ENCODE peak calls at places on chromosomes 5 and 9, in four cellular contexts. S is dorsolateral prefrontal cortex, Q is fibroblast of lung, O is heart right ventricle. T is an unnamed sample.

GRCh38 chr5:28648108-28648507 is 1609.7 kb upstream of the CDH9 start:
- DNase-seq in S (no peak), Q (no peak), O (no peak), T (no peak)

GRCh38 chr9:2621678-2622360 is at the start of gene VLDLR:
- DNase-seq in S (peak), Q (peak), O (peak), T (peak)

GRCh38 chr9:131503626-131504465 is 1.1 kb downstream of the POMT1 start:
- DNase-seq in S (no peak), Q (peak), O (no peak), T (no peak)

GRCh38 chr5:158676642-158677489 is 422.9 kb downstream of the EBF1 start:
- DNase-seq in S (no peak), Q (no peak), O (no peak), T (no peak)

GRCh38 chr5:148949871-148950863 is 112.7 kb downstream of the SH3TC2 start:
- DNase-seq in S (no peak), Q (no peak), O (peak), T (peak)

GRCh38 chr9:94612071-94612470 is 18.4 kb upstream of the FBP2 start:
- DNase-seq in S (no peak), Q (no peak), O (no peak), T (no peak)

GRCh38 chr5:124111886-124112285 is 599.9 kb downstream of the CSNK1G3 start:
- DNase-seq in S (no peak), Q (no peak), O (no peak), T (no peak)

GRCh38 chr9:87665516-87665915 is 60.4 kb upstream of the CTSL start:
- DNase-seq in S (no peak), Q (no peak), O (no peak), T (no peak)

GRCh38 chr5:103262422-103262871 is 3.9 kb downstream of the MACIR start:
- DNase-seq in S (no peak), Q (peak), O (no peak), T (no peak)

GRCh38 chr5:115151208-115151805 is 18.4 kb downstream of the TRIM36 start:
- DNase-seq in S (no peak), Q (no peak), O (no peak), T (no peak)

GRCh38 chr5:148491015-148491792 is 107.4 kb downstream of the FBXO38 start:
- DNase-seq in S (no peak), Q (no peak), O (no peak), T (no peak)

GRCh38 chr9:98555851-98556465 is 152.8 kb downstream of the GABBR2 start:
- DNase-seq in S (no peak), Q (no peak), O (no peak), T (no peak)

GRCh38 chr9:92236915-92237314 is 56.6 kb downstream of the IARS1 start:
- DNase-seq in S (no peak), Q (no peak), O (no peak), T (no peak)

GRCh38 chr5:170538096-170538465 is 34.3 kb downstream of the KCNIP1 start:
- DNase-seq in S (no peak), Q (no peak), O (no peak), T (no peak)

GRCh38 chr5:42840279-42840678 is 28.6 kb upstream of the SELENOP start:
- DNase-seq in S (no peak), Q (peak), O (peak), T (no peak)

GRCh38 chr5:52043543-52043942 is 660.3 kb downstream of the ISL1 start:
- DNase-seq in S (no peak), Q (no peak), O (no peak), T (no peak)

GRCh38 chr9:10562581-10563343 is 50.0 kb downstream of the PTPRD start:
- DNase-seq in S (no peak), Q (no peak), O (no peak), T (no peak)

GRCh38 chr5:36459191-36460135 is 146.9 kb upstream of the SLC1A3 start:
- DNase-seq in S (no peak), Q (no peak), O (no peak), T (no peak)

GRCh38 chr5:78364005-78364404 is 3.6 kb downstream of the SCAMP1 start:
- DNase-seq in S (no peak), Q (peak), O (no peak), T (no peak)

GRCh38 chr5:152437861-152438260 is 32.8 kb upstream of the NMUR2 start:
- DNase-seq in S (no peak), Q (no peak), O (no peak), T (no peak)

GRCh38 chr5:40410939-40411635 is 268.6 kb upstream of the PTGER4 start:
- DNase-seq in S (no peak), Q (peak), O (no peak), T (no peak)

GRCh38 chr5:1414311-1415058 is 30.8 kb downstream of the SLC6A3 start:
- DNase-seq in S (no peak), Q (no peak), O (no peak), T (peak)

GRCh38 chr9:6506571-6506970 is 93.6 kb downstream of the UHRF2 start:
- DNase-seq in S (no peak), Q (no peak), O (no peak), T (no peak)

GRCh38 chr9:6498982-6499381 is 86.0 kb downstream of the UHRF2 start:
- DNase-seq in S (no peak), Q (peak), O (no peak), T (no peak)

GRCh38 chr9:6502399-6502798 is 89.4 kb downstream of the UHRF2 start:
- DNase-seq in S (no peak), Q (no peak), O (no peak), T (no peak)

GRCh38 chr9:6501526-6502210 is 88.7 kb downstream of the UHRF2 start:
- DNase-seq in S (no peak), Q (no peak), O (no peak), T (no peak)
- H3K27ac ChIP-seq in S (no peak), Q (no peak), O (no peak), T (no peak)

DNA sequence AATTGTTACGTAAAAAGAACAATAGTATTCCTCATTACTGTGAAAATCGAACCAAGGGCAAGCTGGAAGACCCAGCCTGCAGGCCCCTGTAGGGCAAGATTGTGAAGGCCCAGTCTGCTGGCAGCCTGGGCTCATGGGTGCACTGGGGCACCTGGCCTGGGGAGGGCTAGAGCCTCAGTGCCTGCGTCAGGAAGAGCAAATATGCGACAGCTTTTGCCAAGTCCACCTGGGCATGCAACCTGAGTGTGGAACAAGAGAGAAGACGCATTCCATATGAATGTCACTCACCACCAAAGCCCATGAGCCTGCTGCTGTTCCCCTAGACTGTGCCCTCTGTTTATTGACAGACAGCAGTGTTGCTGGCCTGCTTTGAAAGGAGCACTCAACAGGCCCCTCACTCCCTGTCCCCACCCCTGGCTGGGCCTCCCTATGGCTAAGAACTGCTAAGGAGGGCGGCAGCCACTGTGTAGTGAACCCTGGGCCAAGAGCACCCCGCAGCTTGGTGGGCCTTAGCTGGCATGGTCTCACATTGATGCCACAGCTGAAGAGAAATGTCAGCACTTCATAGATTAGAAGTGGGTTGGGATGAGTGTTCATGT is 28.2 kb downstream of the PSD2 start:
- DNase-seq in S (no peak), Q (no peak), O (no peak), T (peak)
- H3K4me3 ChIP-seq in S (no peak), Q (no peak), O (no peak), T (no peak)

GRCh38 chr5:160167623-160168165 is 48.4 kb upstream of the PWWP2A start:
- DNase-seq in S (no peak), Q (no peak), O (no peak), T (no peak)
- H3K27ac ChIP-seq in S (no peak), Q (no peak), O (no peak), T (no peak)

DNA sequence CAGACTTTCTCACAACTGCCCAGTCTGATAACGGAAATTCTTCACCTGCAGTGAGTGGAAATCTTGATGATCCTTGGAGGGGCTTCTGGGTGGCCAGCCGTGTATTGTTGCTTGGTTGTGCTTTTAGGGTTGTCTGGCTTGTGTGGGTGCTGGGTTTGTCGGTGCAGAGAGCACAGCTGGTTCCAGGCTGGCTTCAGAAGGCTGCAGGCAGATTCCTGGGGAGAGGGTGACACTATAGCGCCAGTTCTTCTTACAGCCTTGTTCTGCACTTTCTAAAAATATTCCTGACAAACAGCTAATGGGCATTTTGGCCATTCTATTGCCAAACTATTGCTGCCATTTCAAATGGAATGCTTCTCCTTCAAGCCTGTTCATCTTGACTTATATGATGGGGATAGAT is 99.3 kb downstream of the PDZD2 start:
- DNase-seq in S (no peak), Q (no peak), O (no peak), T (no peak)
- H3K4me3 ChIP-seq in S (no peak), Q (no peak), O (no peak), T (no peak)

GRCh38 chr9:69980591-69980990 is 63.1 kb upstream of the MAMDC2 start:
- DNase-seq in S (no peak), Q (no peak), O (no peak), T (no peak)

GRCh38 chr9:69976165-69976564 is 67.5 kb upstream of the MAMDC2 start:
- DNase-seq in S (no peak), Q (peak), O (no peak), T (no peak)

GRCh38 chr9:69971643-69972449 is 71.8 kb upstream of the MAMDC2 start:
- DNase-seq in S (peak), Q (peak), O (peak), T (peak)

GRCh38 chr9:69980041-69980440 is 63.6 kb upstream of the MAMDC2 start:
- DNase-seq in S (no peak), Q (no peak), O (no peak), T (no peak)

GRCh38 chr9:69975681-69976080 is 68.0 kb upstream of the MAMDC2 start:
- DNase-seq in S (no peak), Q (no peak), O (no peak), T (no peak)
- H3K27ac ChIP-seq in S (no peak), Q (peak), O (no peak), T (no peak)

GRCh38 chr5:122723606-122724352 is 51.1 kb upstream of the SNX2 start:
- DNase-seq in S (no peak), Q (peak), O (no peak), T (no peak)
- H3K4me3 ChIP-seq in S (no peak), Q (no peak), O (no peak), T (no peak)

DNA sequence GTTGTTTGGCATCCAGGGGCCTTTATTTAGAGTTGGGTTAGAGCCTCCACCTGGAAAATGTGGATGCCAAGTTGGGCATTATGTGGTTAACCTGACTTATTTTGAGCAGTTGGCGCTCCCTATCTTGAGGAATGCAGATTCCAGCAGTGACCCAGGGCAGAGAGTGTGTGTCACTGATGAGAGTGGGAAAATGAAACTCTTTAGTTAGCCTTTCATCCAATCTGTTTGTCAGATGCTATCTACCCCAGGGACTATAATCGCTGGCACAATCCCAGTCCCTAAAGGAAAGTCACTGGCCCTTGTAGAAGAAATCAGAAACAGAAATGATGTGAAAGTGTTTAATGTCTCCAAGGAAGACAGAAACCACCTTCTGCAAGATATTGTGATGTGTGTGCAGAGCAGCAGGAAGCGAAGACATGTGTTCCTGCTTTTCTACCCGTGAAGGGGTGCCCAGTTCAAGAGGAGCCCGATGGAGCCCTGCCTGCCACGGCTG is 10.2 kb upstream of the STING1 start:
- DNase-seq in S (no peak), Q (no peak), O (no peak), T (no peak)
- H3K27ac ChIP-seq in S (no peak), Q (peak), O (peak), T (no peak)

GRCh38 chr5:99176186-99176585 is 247.4 kb upstream of the CHD1 start:
- DNase-seq in S (no peak), Q (no peak), O (no peak), T (no peak)

GRCh38 chr5:99177796-99178195 is 249.0 kb upstream of the CHD1 start:
- DNase-seq in S (no peak), Q (no peak), O (no peak), T (no peak)

GRCh38 chr5:99179206-99179605 is 250.4 kb upstream of the CHD1 start:
- DNase-seq in S (no peak), Q (no peak), O (no peak), T (no peak)
- H3K4me3 ChIP-seq in S (no peak), Q (no peak), O (no peak), T (no peak)